ENCODE peak calls at places on chromosomes 2 and 18, in five cellular contexts. K is OCI-LY7; D is NCI-H1417; B is lower lobe of right lung; I is effector CD4-positive, alpha-beta T cell. N is an unnamed sample.
A peak's percentile ranks its signal among the peaks of the same experiment; 100 is the strongest.

GRCh38 chr2:71851094-71851755 is 296.4 kb downstream of the CYP26B1 start:
- DNase-seq in K (no peak), D (no peak), B (no peak), I (no peak), N (no peak)

GRCh38 chr2:38290332-38290731 is 86.7 kb downstream of the ATL2 start:
- DNase-seq in K (no peak), D (no peak), B (no peak), I (no peak), N (no peak)

GRCh38 chr2:239181074-239181581 is 219.7 kb downstream of the HDAC4 start:
- DNase-seq in K (no peak), D (peak; percentile 86), B (no peak), I (no peak), N (no peak)

GRCh38 chr18:44128365-44128764 is 552.3 kb upstream of the SETBP1 start:
- DNase-seq in K (no peak), D (no peak), B (no peak), I (no peak), N (no peak)

GRCh38 chr2:120683081-120683480 is 52.6 kb upstream of the GLI2 start:
- DNase-seq in K (no peak), D (no peak), B (no peak), I (no peak), N (no peak)

GRCh38 chr2:200944467-200945394 is 18.7 kb downstream of the ORC2 start:
- DNase-seq in K (no peak), D (no peak), B (no peak), I (no peak), N (no peak)

GRCh38 chr18:62354171-62354570 is 29.1 kb downstream of the TNFRSF11A start:
- DNase-seq in K (no peak), D (no peak), B (no peak), I (no peak), N (no peak)

GRCh38 chr2:200664770-200665494 is 79.1 kb downstream of the AOX1 start:
- DNase-seq in K (no peak), D (no peak), B (no peak), I (no peak), N (no peak)

GRCh38 chr2:232549655-232550350 is 554 bp downstream of the TIGD1 start:
- DNase-seq in K (no peak), D (no peak), B (no peak), I (no peak), N (no peak)

N was measured in cortex of kidney.